ENCODE peak calls at places on chromosomes 4 and X, in seven cellular contexts. K is PC-3, A is mammary epithelial cell, C is upper lobe of right lung, X is pancreas, T is IMR-90, Y is lower lobe of right lung. Q is an unnamed sample.

GRCh38 chr4:30924521-30924920 is 204.4 kb downstream of the PCDH7 start:
- DNase-seq in K (no peak), A (no peak), C (no peak), X (no peak), T (no peak), Y (no peak), Q (no peak)

GRCh38 chr4:14916554-14917304 is 85.6 kb upstream of the CPEB2 start:
- DNase-seq in K (peak; percentile 84), A (peak; percentile 63), C (no peak), X (no peak), T (peak; percentile 84), Y (no peak), Q (peak; percentile 64)

GRCh38 chr4:32624943-32625603 is 1904.9 kb downstream of the PCDH7 start:
- DNase-seq in K (no peak), A (no peak), C (no peak), X (no peak), T (no peak), Y (no peak), Q (no peak)

GRCh38 chr4:141127884-141128283 is 5.4 kb downstream of the RNF150 start:
- DNase-seq in K (no peak), A (no peak), C (no peak), X (no peak), T (no peak), Y (no peak), Q (no peak)

GRCh38 chr4:83124079-83124780 is 9.7 kb upstream of the PLAC8 start:
- DNase-seq in K (no peak), A (no peak), C (no peak), X (no peak), T (peak; percentile 2), Y (no peak), Q (no peak)

GRCh38 chr4:8000721-8001491 is 61.2 kb upstream of the AFAP1 start:
- DNase-seq in K (no peak), A (no peak), C (no peak), X (no peak), T (no peak), Y (no peak), Q (no peak)

GRCh38 chrX:68429216-68429615 is 4.1 kb downstream of the OPHN1 start:
- DNase-seq in K (peak; percentile 77), A (no peak), C (no peak), X (no peak), T (no peak), Y (no peak), Q (no peak)

GRCh38 chr4:151339472-151339871 is 14.1 kb upstream of the SH3D19 start:
- DNase-seq in K (peak; percentile 3), A (no peak), C (no peak), X (no peak), T (no peak), Y (no peak), Q (no peak)

GRCh38 chr4:169540774-169541173 is 71.6 kb downstream of the NEK1 start:
- DNase-seq in K (no peak), A (no peak), C (no peak), X (no peak), T (peak; percentile 45), Y (no peak), Q (no peak)

GRCh38 chr4:86019906-86020305 is 339.9 kb downstream of the MAPK10 start:
- DNase-seq in K (peak; percentile 27), A (peak; percentile 22), C (no peak), X (no peak), T (no peak), Y (no peak), Q (no peak)

GRCh38 chr4:23838131-23838530 is 51.7 kb downstream of the PPARGC1A start:
- DNase-seq in K (no peak), A (no peak), C (no peak), X (no peak), T (no peak), Y (no peak), Q (no peak)

GRCh38 chrX:130825509-130825908 is 77.5 kb downstream of the ENOX2 start:
- DNase-seq in K (no peak), A (no peak), C (no peak), X (no peak), T (no peak), Y (no peak), Q (no peak)

GRCh38 chr4:1202526-1203378 is 30.4 kb upstream of the SPON2 start:
- DNase-seq in K (no peak), A (no peak), C (peak; percentile 65), X (peak; percentile 11), T (no peak), Y (no peak), Q (peak; percentile 55)

GRCh38 chr4:122854860-122855259 is 28.2 kb downstream of the FGF2 start:
- DNase-seq in K (no peak), A (peak; percentile 39), C (no peak), X (no peak), T (no peak), Y (no peak), Q (no peak)

GRCh38 chrX:111568356-111568755 is 56.9 kb downstream of the SERTM2 start:
- DNase-seq in K (peak; percentile 2), A (peak; percentile 8), C (no peak), X (no peak), T (peak; percentile 0), Y (no peak), Q (no peak)

GRCh38 chr4:174334628-174335027 is 50.9 kb downstream of the CEP44 start:
- DNase-seq in K (no peak), A (peak; percentile 93), C (no peak), X (no peak), T (no peak), Y (no peak), Q (no peak)

GRCh38 chrX:149314031-149314430 is 191.1 kb downstream of the IDS start:
- DNase-seq in K (no peak), A (peak; percentile 23), C (no peak), X (no peak), T (no peak), Y (no peak), Q (no peak)

GRCh38 chr4:83010111-83010521 is 507 bp downstream of the LIN54 start:
- DNase-seq in K (peak; percentile 7), A (peak; percentile 33), C (no peak), X (no peak), T (peak; percentile 46), Y (no peak), Q (no peak)

GRCh38 chr4:125520258-125520990 is 205.7 kb downstream of the FAT4 start:
- DNase-seq in K (no peak), A (no peak), C (no peak), X (no peak), T (peak; percentile 41), Y (no peak), Q (no peak)

GRCh38 chr4:186936496-186937375 is 213.1 kb upstream of the FAT1 start:
- DNase-seq in K (peak; percentile 79), A (peak; percentile 79), C (no peak), X (no peak), T (peak; percentile 88), Y (no peak), Q (no peak)

GRCh38 chrX:10072786-10073568 is 83.8 kb upstream of the CLCN4 start:
- DNase-seq in K (no peak), A (no peak), C (no peak), X (no peak), T (no peak), Y (no peak), Q (no peak)

GRCh38 chr4:111045992-111046391 is 423.1 kb upstream of the PITX2 start:
- DNase-seq in K (no peak), A (no peak), C (no peak), X (no peak), T (no peak), Y (no peak), Q (no peak)

GRCh38 chrX:1903380-1903935 is 288.6 kb downstream of the ASMT start:
- DNase-seq in K (peak; percentile 95), A (no peak), C (no peak), X (no peak), T (no peak), Y (no peak), Q (no peak)

GRCh38 chr4:80361329-80361900 is 25.9 kb downstream of the CFAP299 start:
- DNase-seq in K (peak; percentile 68), A (peak; percentile 28), C (no peak), X (no peak), T (peak; percentile 41), Y (no peak), Q (no peak)
- TF ChIP-seq CTCF in K (peak; percentile 69), A (peak; percentile 27), C (peak; percentile 43), X (peak; percentile 15), T (peak; percentile 62), Y (peak; percentile 38), Q (peak; percentile 57)

GRCh38 chrX:24647257-24648058 is at the start of gene PCYT1B:
- DNase-seq in K (no peak), A (peak; percentile 80), C (peak; percentile 62), X (peak; percentile 18), T (peak; percentile 49), Y (peak; percentile 64), Q (peak; percentile 80)
- H3K27ac ChIP-seq in K (no peak within 1 kb of the TSS), A (peak within 1 kb of the TSS; percentile 54), C (no peak within 1 kb of the TSS), X (no peak within 1 kb of the TSS), T (no peak within 1 kb of the TSS), Y (no peak within 1 kb of the TSS), Q (no peak within 1 kb of the TSS)

GRCh38 chr4:38493068-38493467 is 170.9 kb upstream of the KLF3 start:
- DNase-seq in K (no peak), A (no peak), C (no peak), X (no peak), T (no peak), Y (no peak), Q (no peak)
- TF ChIP-seq CTCF in K (no peak), A (no peak), C (no peak), X (no peak), T (no peak), Y (no peak), Q (no peak)

GRCh38 chrX:13000311-13000811 is 25.5 kb downstream of the TMSB4X start:
- DNase-seq in K (peak; percentile 30), A (no peak), C (no peak), X (no peak), T (no peak), Y (peak; percentile 50), Q (no peak)

GRCh38 chrX:12999422-12999821 is 24.5 kb downstream of the TMSB4X start:
- DNase-seq in K (no peak), A (no peak), C (no peak), X (no peak), T (peak; percentile 32), Y (no peak), Q (no peak)

GRCh38 chrX:13005671-13006473 is 31.0 kb downstream of the TMSB4X start:
- DNase-seq in K (no peak), A (peak; percentile 42), C (no peak), X (peak; percentile 58), T (peak; percentile 70), Y (no peak), Q (no peak)

GRCh38 chrX:13001097-13001496 is 26.2 kb downstream of the TMSB4X start:
- DNase-seq in K (peak; percentile 92), A (peak; percentile 66), C (no peak), X (no peak), T (no peak), Y (no peak), Q (no peak)

DNA sequence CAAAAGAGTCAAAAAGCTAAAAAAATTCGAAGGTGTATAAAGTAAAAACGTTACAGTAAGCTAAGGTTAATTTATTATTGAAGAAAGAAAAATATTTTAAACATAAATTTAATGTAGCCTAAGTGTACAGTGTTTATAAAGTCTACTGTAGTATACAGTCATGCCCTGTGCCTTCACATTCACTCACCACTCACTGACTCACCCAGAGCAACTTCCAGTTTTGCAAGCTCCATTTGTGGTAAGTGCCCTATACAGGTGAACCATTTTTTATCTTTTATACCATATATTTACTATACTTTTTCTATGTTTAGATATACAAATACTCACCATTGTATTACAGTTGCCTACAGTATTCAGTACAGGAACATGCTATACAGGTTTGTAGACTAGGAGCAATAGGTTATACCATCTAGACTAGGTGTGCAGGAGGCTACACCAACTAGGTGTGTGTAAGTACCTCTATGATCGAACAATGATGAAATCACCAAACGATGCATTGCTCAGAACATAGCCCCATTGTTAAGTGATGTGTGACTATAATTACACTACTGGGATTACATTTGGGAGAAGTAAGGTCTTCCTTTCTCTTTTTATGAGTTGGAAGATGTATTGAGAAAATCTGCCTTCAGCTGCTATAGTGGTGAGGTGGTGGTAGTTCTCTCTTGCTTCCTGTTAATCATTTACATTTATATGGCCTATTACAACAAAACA is 27.2 kb downstream of the TMSB4X start:
- DNase-seq in K (peak; percentile 84), A (peak; percentile 89), C (no peak), X (no peak), T (peak; percentile 52), Y (no peak), Q (no peak)
- H3K27ac ChIP-seq in K (peak overlapping the region; percentile 99), A (peak overlapping the region; percentile 83), C (no peak overlapping the region), X (no peak overlapping the region), T (no peak overlapping the region), Y (no peak overlapping the region), Q (no peak overlapping the region)

Q was measured in right atrium auricular region.